ENCODE peak calls at places on chromosome 3, in six cellular contexts. G, X, E, L, T and C are unnamed samples.

GRCh38 chr3:171257251-171258179 is 202.7 kb downstream of the TNIK start:
- DNase-seq in G (peak; percentile 76), X (no peak), E (no peak), L (no peak), T (no peak), C (no peak)

GRCh38 chr3:130929827-130930226 is 35.9 kb downstream of the ATP2C1 start:
- DNase-seq in G (no peak), X (no peak), E (no peak), L (no peak), T (peak; percentile 18), C (no peak)

GRCh38 chr3:151560750-151561149 is 99.9 kb upstream of the IGSF10 start:
- DNase-seq in G (no peak), X (no peak), E (no peak), L (no peak), T (no peak), C (no peak)

GRCh38 chr3:41690766-41691563 is 270.9 kb downstream of the ULK4 start:
- DNase-seq in G (no peak), X (no peak), E (no peak), L (no peak), T (no peak), C (no peak)

GRCh38 chr3:50274371-50275104 is 4.3 kb upstream of the LSMEM2 start:
- DNase-seq in G (no peak), X (peak; percentile 65), E (no peak), L (no peak), T (peak; percentile 83), C (peak; percentile 60)

GRCh38 chr3:100521439-100521845 is 29.0 kb downstream of the TMEM45A start:
- DNase-seq in G (peak; percentile 78), X (no peak), E (no peak), L (no peak), T (no peak), C (no peak)

GRCh38 chr3:105448338-105448982 is 81.8 kb downstream of the ALCAM start:
- DNase-seq in G (no peak), X (no peak), E (no peak), L (no peak), T (peak; percentile 51), C (no peak)

GRCh38 chr3:12954891-12955650 is 113.7 kb upstream of the RPL32 start:
- DNase-seq in G (no peak), X (no peak), E (no peak), L (no peak), T (peak; percentile 88), C (no peak)

GRCh38 chr3:130906374-130906995 is 12.6 kb downstream of the ATP2C1 start:
- DNase-seq in G (no peak), X (no peak), E (no peak), L (no peak), T (no peak), C (no peak)

GRCh38 chr3:64838150-64838735 is 150.4 kb upstream of the ADAMTS9 start:
- DNase-seq in G (no peak), X (no peak), E (no peak), L (no peak), T (no peak), C (no peak)

GRCh38 chr3:4734454-4734853 is 241.3 kb downstream of the ITPR1 start:
- DNase-seq in G (no peak), X (no peak), E (no peak), L (no peak), T (no peak), C (no peak)

GRCh38 chr3:96190024-96190616 is 624.3 kb upstream of the EPHA6 start:
- DNase-seq in G (no peak), X (no peak), E (no peak), L (no peak), T (no peak), C (no peak)

GRCh38 chr3:151362798-151363197 is 21.8 kb downstream of the P2RY12 start:
- DNase-seq in G (no peak), X (no peak), E (no peak), L (no peak), T (no peak), C (no peak)

GRCh38 chr3:138768126-138768525 is 66.6 kb downstream of the PIK3CB start:
- DNase-seq in G (no peak), X (no peak), E (peak; percentile 32), L (no peak), T (no peak), C (no peak)

GRCh38 chr3:99829844-99830243 is 12.2 kb downstream of the CMSS1 start:
- DNase-seq in G (no peak), X (no peak), E (no peak), L (no peak), T (no peak), C (no peak)

GRCh38 chr3:122415762-122416654 is at the start of gene WDR5B:
- DNase-seq in G (peak; percentile 98), X (peak; percentile 98), E (peak; percentile 94), L (peak; percentile 97), T (peak; percentile 93), C (peak; percentile 96)

GRCh38 chr3:139564290-139564861 is 24.8 kb upstream of the RBP1 start:
- DNase-seq in G (no peak), X (no peak), E (peak; percentile 8), L (no peak), T (peak; percentile 56), C (no peak)

GRCh38 chr3:67765575-67765974 is 111.2 kb upstream of the SUCLG2 start:
- DNase-seq in G (no peak), X (no peak), E (no peak), L (no peak), T (no peak), C (no peak)

GRCh38 chr3:186166491-186167288 is 57.8 kb upstream of the ETV5 start:
- DNase-seq in G (no peak), X (no peak), E (no peak), L (no peak), T (no peak), C (no peak)

GRCh38 chr3:122802323-122802722 is 7.5 kb downstream of the SLC49A4 start:
- DNase-seq in G (no peak), X (no peak), E (no peak), L (no peak), T (no peak), C (no peak)

GRCh38 chr3:165800970-165801369 is 36.3 kb downstream of the BCHE start:
- DNase-seq in G (no peak), X (no peak), E (no peak), L (no peak), T (no peak), C (no peak)

GRCh38 chr3:108662141-108662738 is 72.7 kb downstream of the DZIP3 start:
- DNase-seq in G (peak; percentile 11), X (peak; percentile 48), E (peak; percentile 43), L (no peak), T (peak; percentile 53), C (peak; percentile 56)

GRCh38 chr3:141399979-141400971 is 32.0 kb downstream of the ZBTB38 start:
- DNase-seq in G (no peak), X (no peak), E (no peak), L (no peak), T (no peak), C (peak; percentile 97)

GRCh38 chr3:72255736-72256559 is 471.0 kb upstream of the PROK2 start:
- DNase-seq in G (no peak), X (no peak), E (no peak), L (no peak), T (peak; percentile 91), C (no peak)

GRCh38 chr3:188595890-188596376 is 442.0 kb downstream of the LPP start:
- DNase-seq in G (no peak), X (no peak), E (no peak), L (no peak), T (no peak), C (no peak)

GRCh38 chr3:119559441-119559963 is at the start of gene CD80:
- DNase-seq in G (peak; percentile 82), X (peak; percentile 20), E (peak; percentile 65), L (no peak), T (no peak), C (peak; percentile 45)

GRCh38 chr3:10954740-10955139 is 37.8 kb upstream of the SLC6A1 start:
- DNase-seq in G (no peak), X (no peak), E (no peak), L (no peak), T (no peak), C (no peak)

GRCh38 chr3:28677581-28677980 is 329.0 kb upstream of the AZI2 start:
- DNase-seq in G (no peak), X (no peak), E (no peak), L (no peak), T (no peak), C (no peak)

GRCh38 chr3:11548721-11549131 is 95.0 kb downstream of the VGLL4 start:
- DNase-seq in G (no peak), X (no peak), E (peak; percentile 65), L (no peak), T (no peak), C (no peak)

GRCh38 chr3:197734667-197735318 is 1.9 kb downstream of the RUBCN start:
- DNase-seq in G (peak; percentile 90), X (no peak), E (no peak), L (no peak), T (no peak), C (no peak)

GRCh38 chr3:76040946-76041345 is 255.6 kb upstream of the ZNF717 start:
- DNase-seq in G (no peak), X (no peak), E (no peak), L (no peak), T (no peak), C (no peak)

GRCh38 chr3:37546876-37547275 is 314.8 kb upstream of the CTDSPL start:
- DNase-seq in G (no peak), X (no peak), E (no peak), L (no peak), T (peak; percentile 60), C (peak; percentile 7)

DNA sequence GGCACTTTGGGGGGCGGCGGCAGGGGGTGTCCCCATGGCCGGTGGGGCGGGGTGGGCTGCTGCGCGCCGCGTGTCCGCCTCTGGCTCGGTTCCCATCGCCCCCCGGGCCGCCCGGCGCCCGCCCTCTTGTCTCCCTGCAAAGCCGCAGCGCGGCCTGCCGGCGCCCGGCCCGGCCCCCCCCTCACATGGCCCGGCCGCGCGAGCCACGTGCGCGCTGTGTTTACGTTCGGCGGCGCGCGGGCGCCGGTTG is 492 bp downstream of the NR1D2 start:
- DNase-seq in G (no peak), X (no peak), E (no peak), L (no peak), T (no peak), C (no peak)
- H3K4me2 ChIP-seq in G (no peak overlapping the region), X (no peak overlapping the region), E (peak overlapping the region; percentile 75), L (no peak overlapping the region), T (no peak overlapping the region), C (peak overlapping the region; percentile 43)

GRCh38 chr3:46386206-46386605 is 15.5 kb downstream of the CCR5 start:
- DNase-seq in G (no peak), X (no peak), E (peak; percentile 33), L (no peak), T (no peak), C (no peak)
- H2AFZ ChIP-seq in G (no peak overlapping the region), X (peak overlapping the region; percentile 36), E (peak overlapping the region; percentile 76), L (no peak overlapping the region), T (no peak overlapping the region), C (no peak overlapping the region)

DNA sequence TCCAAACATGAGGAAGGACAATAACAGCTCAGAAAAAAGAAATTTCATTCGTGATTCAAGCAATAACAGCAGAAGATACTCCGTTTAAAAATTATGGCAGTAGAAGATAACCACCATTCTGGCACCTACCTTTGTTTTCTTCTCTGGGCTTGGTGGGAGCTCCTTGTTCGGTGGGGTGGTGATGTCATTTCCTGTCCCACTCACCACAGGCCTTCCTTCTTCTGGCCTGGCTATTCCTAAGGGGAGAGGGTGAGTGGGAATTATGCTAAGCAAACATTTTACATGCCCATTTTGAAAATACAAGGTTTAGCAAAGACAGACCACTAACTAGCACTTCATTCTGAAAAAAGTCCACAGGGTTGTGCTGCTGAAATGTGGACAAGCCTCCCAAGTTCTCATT is 74.3 kb downstream of the DHX30 start:
- DNase-seq in G (no peak), X (no peak), E (no peak), L (no peak), T (no peak), C (no peak)
- TF ChIP-seq YY1 in G (no peak), X (no peak), E (no peak), L (no peak), T (no peak), C (no peak)

GRCh38 chr3:176795897-176796296 is 401.4 kb downstream of the TBL1XR1 start:
- DNase-seq in G (no peak), X (no peak), E (no peak), L (no peak), T (no peak), C (no peak)
- H3K4me2 ChIP-seq in G (no peak overlapping the region), X (no peak overlapping the region), E (no peak overlapping the region), L (no peak overlapping the region), T (no peak overlapping the region), C (no peak overlapping the region)